ENCODE peak calls at places on chromosomes 13 and 19, in eight cellular contexts. X is ELR; K is amygdala; N is effector CD8-positive, alpha-beta T cell; D is stimulated activated CD4-positive, alpha-beta T cell treated with anti-CD3 and anti-CD28 coated beads, Interleukin-15, amount 100 ng/mL, for 1 hour; B is neuronal stem cell; I is CD8-positive, alpha-beta T cell; G is activated CD4-positive, alpha-beta T cell treated with anti-CD3 and anti-CD28 coated beads for 24 hours. M is an unnamed sample.

GRCh38 chr13:76397413-76397812 is 488.8 kb downstream of the KCTD12 start:
- DNase-seq in X (no peak), K (no peak), N (no peak), D (no peak), B (no peak), I (no peak), G (no peak), M (no peak)

GRCh38 chr13:27309967-27310598 is 39.5 kb downstream of the RASL11A start:
- DNase-seq in X (peak; percentile 60), K (no peak), N (no peak), D (no peak), B (no peak), I (no peak), G (no peak), M (no peak)

GRCh38 chr13:113122571-113123225 is at the start of gene F10:
- DNase-seq in X (peak; percentile 73), K (no peak), N (no peak), D (no peak), B (no peak), I (no peak), G (no peak), M (no peak)

GRCh38 chr19:3186891-3187661 is 1.3 kb downstream of the NCLN start:
- DNase-seq in X (peak; percentile 52), K (no peak), N (no peak), D (no peak), B (no peak), I (no peak), G (no peak), M (no peak)

GRCh38 chr13:64716936-64717335 is 2513.2 kb downstream of the PCDH9 start:
- DNase-seq in X (no peak), K (no peak), N (no peak), D (no peak), B (no peak), I (no peak), G (no peak), M (no peak)

GRCh38 chr19:2807379-2808128 is 12.1 kb upstream of the ZNF554 start:
- DNase-seq in X (no peak), K (no peak), N (no peak), D (no peak), B (no peak), I (no peak), G (no peak), M (no peak)

GRCh38 chr19:31023038-31023437 is 326.2 kb downstream of the TSHZ3 start:
- DNase-seq in X (no peak), K (no peak), N (no peak), D (no peak), B (no peak), I (no peak), G (no peak), M (no peak)

GRCh38 chr19:46361915-46362314 is 15.0 kb downstream of the PPP5C start:
- DNase-seq in X (no peak), K (no peak), N (no peak), D (no peak), B (no peak), I (no peak), G (no peak), M (no peak)

GRCh38 chr13:39864221-39864620 is 208.8 kb downstream of the COG6 start:
- DNase-seq in X (peak; percentile 15), K (no peak), N (no peak), D (no peak), B (no peak), I (no peak), G (no peak), M (no peak)

GRCh38 chr13:60431108-60431700 is 34.2 kb downstream of the TDRD3 start:
- DNase-seq in X (peak; percentile 68), K (no peak), N (no peak), D (no peak), B (peak; percentile 41), I (no peak), G (peak; percentile 2), M (no peak)

GRCh38 chr13:33676700-33677048 is 141.3 kb upstream of the RFC3 start:
- DNase-seq in X (peak; percentile 61), K (no peak), N (no peak), D (no peak), B (no peak), I (no peak), G (no peak), M (no peak)

GRCh38 chr19:18428837-18429674 is 8.9 kb downstream of the ISYNA1 start:
- DNase-seq in X (peak; percentile 89), K (no peak), N (peak; percentile 78), D (peak; percentile 71), B (peak; percentile 94), I (peak; percentile 80), G (peak; percentile 49), M (peak; percentile 63)

GRCh38 chr13:59691501-59692066 is 472.1 kb downstream of the DIAPH3 start:
- DNase-seq in X (peak; percentile 13), K (no peak), N (no peak), D (no peak), B (no peak), I (no peak), G (no peak), M (no peak)